ENCODE peak calls at places on chromosome 16, in seven cellular contexts. One of them, this sample, is unnamed.

GRCh38 chr16:79261461-79261860 is 339.1 kb downstream of the MAF start:
- ATAC-seq in T-helper 17 cell: peak; percentile 83
- ATAC-seq in pancreas: no peak
- ATAC-seq in left lung: peak; percentile 79
- ATAC-seq in omental fat pad: no peak
- ATAC-seq in sciatic nerve: peak; percentile 79
- ATAC-seq in heart right ventricle: peak; percentile 57
- ATAC-seq in this sample: no peak

GRCh38 chr16:51813609-51814008 is 662.5 kb upstream of the SALL1 start:
- ATAC-seq in T-helper 17 cell: no peak
- ATAC-seq in pancreas: no peak
- ATAC-seq in left lung: no peak
- ATAC-seq in omental fat pad: no peak
- ATAC-seq in sciatic nerve: no peak
- ATAC-seq in heart right ventricle: no peak
- ATAC-seq in this sample: no peak

GRCh38 chr16:88317619-88317977 is 65.2 kb upstream of the ZNF469 start:
- ATAC-seq in T-helper 17 cell: no peak
- ATAC-seq in pancreas: no peak
- ATAC-seq in left lung: no peak
- ATAC-seq in omental fat pad: no peak
- ATAC-seq in sciatic nerve: peak; percentile 38
- ATAC-seq in heart right ventricle: peak; percentile 41
- ATAC-seq in this sample: peak; percentile 19

GRCh38 chr16:23699100-23699499 is 13.9 kb downstream of the ERN2 start:
- ATAC-seq in T-helper 17 cell: no peak
- ATAC-seq in pancreas: no peak
- ATAC-seq in left lung: peak; percentile 70
- ATAC-seq in omental fat pad: no peak
- ATAC-seq in sciatic nerve: no peak
- ATAC-seq in heart right ventricle: no peak
- ATAC-seq in this sample: no peak

GRCh38 chr16:85350973-85351372 is 238.7 kb upstream of the CIBAR2 start:
- ATAC-seq in T-helper 17 cell: no peak
- ATAC-seq in pancreas: peak; percentile 93
- ATAC-seq in left lung: peak; percentile 72
- ATAC-seq in omental fat pad: peak; percentile 49
- ATAC-seq in sciatic nerve: peak; percentile 74
- ATAC-seq in heart right ventricle: peak; percentile 95
- ATAC-seq in this sample: peak; percentile 91

GRCh38 chr16:86753399-86753798 is 175.1 kb downstream of the FOXL1 start:
- ATAC-seq in T-helper 17 cell: no peak
- ATAC-seq in pancreas: no peak
- ATAC-seq in left lung: no peak
- ATAC-seq in omental fat pad: no peak
- ATAC-seq in sciatic nerve: no peak
- ATAC-seq in heart right ventricle: no peak
- ATAC-seq in this sample: no peak

GRCh38 chr16:74871608-74872007 is 97.0 kb upstream of the FA2H start:
- ATAC-seq in T-helper 17 cell: no peak
- ATAC-seq in pancreas: no peak
- ATAC-seq in left lung: no peak
- ATAC-seq in omental fat pad: no peak
- ATAC-seq in sciatic nerve: no peak
- ATAC-seq in heart right ventricle: no peak
- ATAC-seq in this sample: no peak

GRCh38 chr16:8645831-8646230 is 24.3 kb downstream of the METTL22 start:
- ATAC-seq in T-helper 17 cell: no peak
- ATAC-seq in pancreas: no peak
- ATAC-seq in left lung: no peak
- ATAC-seq in omental fat pad: no peak
- ATAC-seq in sciatic nerve: no peak
- ATAC-seq in heart right ventricle: no peak
- ATAC-seq in this sample: no peak

GRCh38 chr16:3215601-3216262 is 19.2 kb downstream of the ZNF200 start:
- ATAC-seq in T-helper 17 cell: no peak
- ATAC-seq in pancreas: no peak
- ATAC-seq in left lung: no peak
- ATAC-seq in omental fat pad: no peak
- ATAC-seq in sciatic nerve: no peak
- ATAC-seq in heart right ventricle: no peak
- ATAC-seq in this sample: no peak

GRCh38 chr16:46496701-46497100 is 124.5 kb downstream of the SHCBP1 start:
- ATAC-seq in T-helper 17 cell: no peak
- ATAC-seq in pancreas: no peak
- ATAC-seq in left lung: no peak
- ATAC-seq in omental fat pad: no peak
- ATAC-seq in sciatic nerve: no peak
- ATAC-seq in heart right ventricle: no peak
- ATAC-seq in this sample: no peak

GRCh38 chr16:35492225-35492624 is 2032.8 kb downstream of the TP53TG3F start:
- ATAC-seq in T-helper 17 cell: no peak
- ATAC-seq in pancreas: no peak
- ATAC-seq in left lung: no peak
- ATAC-seq in omental fat pad: no peak
- ATAC-seq in sciatic nerve: no peak
- ATAC-seq in heart right ventricle: no peak
- ATAC-seq in this sample: no peak

GRCh38 chr16:85048921-85049562 is 21.4 kb downstream of the KIAA0513 start:
- ATAC-seq in T-helper 17 cell: no peak
- ATAC-seq in pancreas: no peak
- ATAC-seq in left lung: no peak
- ATAC-seq in omental fat pad: no peak
- ATAC-seq in sciatic nerve: no peak
- ATAC-seq in heart right ventricle: no peak
- ATAC-seq in this sample: no peak

GRCh38 chr16:1429026-1429425 is 1.9 kb upstream of the PERCC1 start:
- ATAC-seq in T-helper 17 cell: no peak
- ATAC-seq in pancreas: no peak
- ATAC-seq in left lung: no peak
- ATAC-seq in omental fat pad: no peak
- ATAC-seq in sciatic nerve: peak; percentile 14
- ATAC-seq in heart right ventricle: no peak
- ATAC-seq in this sample: no peak

GRCh38 chr16:4894276-4895150 is 42.4 kb downstream of the PPL start:
- ATAC-seq in T-helper 17 cell: no peak
- ATAC-seq in pancreas: no peak
- ATAC-seq in left lung: no peak
- ATAC-seq in omental fat pad: no peak
- ATAC-seq in sciatic nerve: no peak
- ATAC-seq in heart right ventricle: no peak
- ATAC-seq in this sample: no peak

GRCh38 chr16:3774156-3774767 is 56.9 kb upstream of the TRAP1 start:
- ATAC-seq in T-helper 17 cell: no peak
- ATAC-seq in pancreas: no peak
- ATAC-seq in left lung: no peak
- ATAC-seq in omental fat pad: no peak
- ATAC-seq in sciatic nerve: peak; percentile 74
- ATAC-seq in heart right ventricle: peak; percentile 95
- ATAC-seq in this sample: no peak

GRCh38 chr16:426115-426905 is 861 bp downstream of the RAB11FIP3 start:
- ATAC-seq in T-helper 17 cell: no peak
- ATAC-seq in pancreas: peak; percentile 76
- ATAC-seq in left lung: no peak
- ATAC-seq in omental fat pad: no peak
- ATAC-seq in sciatic nerve: no peak
- ATAC-seq in heart right ventricle: no peak
- ATAC-seq in this sample: peak; percentile 5

GRCh38 chr16:54287018-54287757 is 601 bp upstream of the IRX3 start:
- ATAC-seq in T-helper 17 cell: no peak
- ATAC-seq in pancreas: no peak
- ATAC-seq in left lung: peak; percentile 8
- ATAC-seq in omental fat pad: no peak
- ATAC-seq in sciatic nerve: no peak
- ATAC-seq in heart right ventricle: peak; percentile 15
- ATAC-seq in this sample: no peak

GRCh38 chr16:46970089-46970488 is 3.4 kb downstream of the DNAJA2 start:
- ATAC-seq in T-helper 17 cell: no peak
- ATAC-seq in pancreas: no peak
- ATAC-seq in left lung: no peak
- ATAC-seq in omental fat pad: no peak
- ATAC-seq in sciatic nerve: no peak
- ATAC-seq in heart right ventricle: peak; percentile 69
- ATAC-seq in this sample: no peak

GRCh38 chr16:29644973-29645698 is 17.9 kb upstream of the SPN start:
- ATAC-seq in T-helper 17 cell: peak; percentile 58
- ATAC-seq in pancreas: no peak
- ATAC-seq in left lung: peak; percentile 29
- ATAC-seq in omental fat pad: no peak
- ATAC-seq in sciatic nerve: peak; percentile 24
- ATAC-seq in heart right ventricle: no peak
- ATAC-seq in this sample: no peak

GRCh38 chr16:58155839-58156238 is 26.7 kb upstream of the CFAP20 start:
- ATAC-seq in T-helper 17 cell: no peak
- ATAC-seq in pancreas: no peak
- ATAC-seq in left lung: no peak
- ATAC-seq in omental fat pad: no peak
- ATAC-seq in sciatic nerve: no peak
- ATAC-seq in heart right ventricle: no peak
- ATAC-seq in this sample: no peak

GRCh38 chr16:14452066-14452465 is 178.0 kb downstream of the PARN start:
- ATAC-seq in T-helper 17 cell: no peak
- ATAC-seq in pancreas: no peak
- ATAC-seq in left lung: no peak
- ATAC-seq in omental fat pad: no peak
- ATAC-seq in sciatic nerve: no peak
- ATAC-seq in heart right ventricle: no peak
- ATAC-seq in this sample: no peak

GRCh38 chr16:11032922-11033291 is 88.5 kb downstream of the CLEC16A start:
- ATAC-seq in T-helper 17 cell: no peak
- ATAC-seq in pancreas: no peak
- ATAC-seq in left lung: peak; percentile 66
- ATAC-seq in omental fat pad: peak; percentile 37
- ATAC-seq in sciatic nerve: peak; percentile 90
- ATAC-seq in heart right ventricle: peak; percentile 85
- ATAC-seq in this sample: peak; percentile 87

GRCh38 chr16:19896951-19897350 is 12.3 kb upstream of the GPRC5B start:
- ATAC-seq in T-helper 17 cell: no peak
- ATAC-seq in pancreas: no peak
- ATAC-seq in left lung: no peak
- ATAC-seq in omental fat pad: no peak
- ATAC-seq in sciatic nerve: no peak
- ATAC-seq in heart right ventricle: no peak
- ATAC-seq in this sample: no peak

GRCh38 chr16:9099131-9099625 is 7.7 kb downstream of the HAPSTR1 start:
- ATAC-seq in T-helper 17 cell: peak; percentile 29
- ATAC-seq in pancreas: peak; percentile 15
- ATAC-seq in left lung: peak; percentile 77
- ATAC-seq in omental fat pad: no peak
- ATAC-seq in sciatic nerve: no peak
- ATAC-seq in heart right ventricle: no peak
- ATAC-seq in this sample: no peak

GRCh38 chr16:85778873-85779272 is 20.5 kb downstream of the EMC8 start:
- ATAC-seq in T-helper 17 cell: no peak
- ATAC-seq in pancreas: no peak
- ATAC-seq in left lung: no peak
- ATAC-seq in omental fat pad: no peak
- ATAC-seq in sciatic nerve: no peak
- ATAC-seq in heart right ventricle: no peak
- ATAC-seq in this sample: no peak

GRCh38 chr16:66428682-66429251 is 1.7 kb downstream of the BEAN1 start:
- ATAC-seq in T-helper 17 cell: no peak
- ATAC-seq in pancreas: no peak
- ATAC-seq in left lung: no peak
- ATAC-seq in omental fat pad: no peak
- ATAC-seq in sciatic nerve: no peak
- ATAC-seq in heart right ventricle: no peak
- ATAC-seq in this sample: no peak

GRCh38 chr16:23728112-23728477 is 15.1 kb upstream of the ERN2 start:
- ATAC-seq in T-helper 17 cell: no peak
- ATAC-seq in pancreas: no peak
- ATAC-seq in left lung: no peak
- ATAC-seq in omental fat pad: no peak
- ATAC-seq in sciatic nerve: no peak
- ATAC-seq in heart right ventricle: no peak
- ATAC-seq in this sample: no peak

GRCh38 chr16:50602531-50603205 is 54.5 kb downstream of the NKD1 start:
- ATAC-seq in T-helper 17 cell: peak; percentile 97
- ATAC-seq in pancreas: no peak
- ATAC-seq in left lung: no peak
- ATAC-seq in omental fat pad: no peak
- ATAC-seq in sciatic nerve: no peak
- ATAC-seq in heart right ventricle: no peak
- ATAC-seq in this sample: no peak

GRCh38 chr16:69123894-69124293 is 8.5 kb downstream of the CHTF8 start:
- ATAC-seq in T-helper 17 cell: peak; percentile 73
- ATAC-seq in pancreas: no peak
- ATAC-seq in left lung: peak; percentile 83
- ATAC-seq in omental fat pad: peak; percentile 38
- ATAC-seq in sciatic nerve: no peak
- ATAC-seq in heart right ventricle: peak; percentile 29
- ATAC-seq in this sample: no peak

GRCh38 chr16:11913425-11914079 is 2.2 kb downstream of the GSPT1 start:
- ATAC-seq in T-helper 17 cell: peak; percentile 50
- ATAC-seq in pancreas: no peak
- ATAC-seq in left lung: no peak
- ATAC-seq in omental fat pad: no peak
- ATAC-seq in sciatic nerve: no peak
- ATAC-seq in heart right ventricle: no peak
- ATAC-seq in this sample: no peak

GRCh38 chr16:88905563-88905962 is 39.1 kb upstream of the PABPN1L start:
- ATAC-seq in T-helper 17 cell: no peak
- ATAC-seq in pancreas: no peak
- ATAC-seq in left lung: no peak
- ATAC-seq in omental fat pad: no peak
- ATAC-seq in sciatic nerve: no peak
- ATAC-seq in heart right ventricle: no peak
- ATAC-seq in this sample: no peak

GRCh38 chr16:63481060-63481459 is 1444.8 kb upstream of the CDH8 start:
- ATAC-seq in T-helper 17 cell: no peak
- ATAC-seq in pancreas: no peak
- ATAC-seq in left lung: no peak
- ATAC-seq in omental fat pad: no peak
- ATAC-seq in sciatic nerve: no peak
- ATAC-seq in heart right ventricle: no peak
- ATAC-seq in this sample: no peak

GRCh38 chr16:8941718-8942344 is 21.9 kb downstream of the USP7 start:
- ATAC-seq in T-helper 17 cell: no peak
- ATAC-seq in pancreas: no peak
- ATAC-seq in left lung: peak; percentile 45
- ATAC-seq in omental fat pad: no peak
- ATAC-seq in sciatic nerve: no peak
- ATAC-seq in heart right ventricle: no peak
- ATAC-seq in this sample: no peak

GRCh38 chr16:3216263-3216640 is 18.7 kb downstream of the ZNF200 start:
- ATAC-seq in T-helper 17 cell: no peak
- ATAC-seq in pancreas: no peak
- ATAC-seq in left lung: no peak
- ATAC-seq in omental fat pad: no peak
- ATAC-seq in sciatic nerve: no peak
- ATAC-seq in heart right ventricle: no peak
- ATAC-seq in this sample: no peak